ENCODE peak calls at places on chromosomes 16 and 17, in four cellular contexts. One of them, this sample, is unnamed.

GRCh38 chr17:8821446-8822105 is 22.4 kb upstream of the MFSD6L start:
- DNase-seq in pancreas: no peak
- DNase-seq in cardiac muscle cell: no peak
- DNase-seq in vagina: peak; percentile 32
- DNase-seq in this sample: no peak

GRCh38 chr16:11112723-11113348 is 143.2 kb downstream of the SOCS1 start:
- DNase-seq in vagina: no peak
- DNase-seq in cardiac muscle cell: no peak
- DNase-seq in pancreas: no peak
- DNase-seq in this sample: no peak

GRCh38 chr16:58409316-58409973 is 17.2 kb downstream of the GINS3 start:
- DNase-seq in cardiac muscle cell: peak; percentile 70
- DNase-seq in pancreas: no peak
- DNase-seq in vagina: no peak
- DNase-seq in this sample: no peak

GRCh38 chr16:46765050-46765449 is 16.9 kb upstream of the MYLK3 start:
- DNase-seq in pancreas: no peak
- DNase-seq in cardiac muscle cell: peak; percentile 86
- DNase-seq in vagina: no peak
- DNase-seq in this sample: no peak

GRCh38 chr16:8241408-8241807 is 348.9 kb downstream of the TMEM114 start:
- DNase-seq in cardiac muscle cell: no peak
- DNase-seq in pancreas: no peak
- DNase-seq in vagina: no peak
- DNase-seq in this sample: no peak

GRCh38 chr17:36500745-36501225 is 14.3 kb downstream of the ZNHIT3 start:
- DNase-seq in cardiac muscle cell: no peak
- DNase-seq in vagina: no peak
- DNase-seq in pancreas: no peak
- DNase-seq in this sample: no peak

GRCh38 chr17:82491196-82491530 is 28.4 kb upstream of the FOXK2 start:
- DNase-seq in vagina: peak; percentile 69
- DNase-seq in cardiac muscle cell: no peak
- DNase-seq in pancreas: no peak
- DNase-seq in this sample: no peak

GRCh38 chr17:4604111-4604644 is 19.8 kb downstream of the SMTNL2 start:
- DNase-seq in vagina: no peak
- DNase-seq in cardiac muscle cell: peak; percentile 89
- DNase-seq in pancreas: no peak
- DNase-seq in this sample: no peak

GRCh38 chr17:78248051-78248914 is 16.9 kb downstream of the TMEM235 start:
- DNase-seq in cardiac muscle cell: no peak
- DNase-seq in vagina: no peak
- DNase-seq in pancreas: no peak
- DNase-seq in this sample: no peak

GRCh38 chr17:79969906-79970305 is 65.8 kb downstream of the TBC1D16 start:
- DNase-seq in cardiac muscle cell: no peak
- DNase-seq in pancreas: no peak
- DNase-seq in vagina: no peak
- DNase-seq in this sample: no peak

GRCh38 chr16:68458551-68458950 is 10.2 kb upstream of the SMPD3 start:
- DNase-seq in cardiac muscle cell: no peak
- DNase-seq in pancreas: no peak
- DNase-seq in vagina: no peak
- DNase-seq in this sample: no peak

GRCh38 chr16:81879625-81880024 is 100.5 kb downstream of the PLCG2 start:
- DNase-seq in cardiac muscle cell: no peak
- DNase-seq in vagina: no peak
- DNase-seq in pancreas: no peak
- DNase-seq in this sample: no peak

GRCh38 chr17:27657620-27658019 is 26.6 kb downstream of the LGALS9 start:
- DNase-seq in pancreas: no peak
- DNase-seq in vagina: no peak
- DNase-seq in cardiac muscle cell: peak; percentile 29
- DNase-seq in this sample: no peak

GRCh38 chr16:27389272-27389961 is 12.6 kb upstream of the IL21R start:
- DNase-seq in pancreas: no peak
- DNase-seq in vagina: no peak
- DNase-seq in cardiac muscle cell: no peak
- DNase-seq in this sample: no peak

GRCh38 chr17:70552230-70552981 is 383.1 kb downstream of the KCNJ2 start:
- DNase-seq in vagina: no peak
- DNase-seq in cardiac muscle cell: peak; percentile 65
- DNase-seq in pancreas: no peak
- DNase-seq in this sample: no peak

GRCh38 chr17:47423406-47424295 is 99.9 kb downstream of the EFCAB13 start:
- DNase-seq in vagina: no peak
- DNase-seq in cardiac muscle cell: peak; percentile 13
- DNase-seq in pancreas: peak; percentile 29
- DNase-seq in this sample: no peak

DNA sequence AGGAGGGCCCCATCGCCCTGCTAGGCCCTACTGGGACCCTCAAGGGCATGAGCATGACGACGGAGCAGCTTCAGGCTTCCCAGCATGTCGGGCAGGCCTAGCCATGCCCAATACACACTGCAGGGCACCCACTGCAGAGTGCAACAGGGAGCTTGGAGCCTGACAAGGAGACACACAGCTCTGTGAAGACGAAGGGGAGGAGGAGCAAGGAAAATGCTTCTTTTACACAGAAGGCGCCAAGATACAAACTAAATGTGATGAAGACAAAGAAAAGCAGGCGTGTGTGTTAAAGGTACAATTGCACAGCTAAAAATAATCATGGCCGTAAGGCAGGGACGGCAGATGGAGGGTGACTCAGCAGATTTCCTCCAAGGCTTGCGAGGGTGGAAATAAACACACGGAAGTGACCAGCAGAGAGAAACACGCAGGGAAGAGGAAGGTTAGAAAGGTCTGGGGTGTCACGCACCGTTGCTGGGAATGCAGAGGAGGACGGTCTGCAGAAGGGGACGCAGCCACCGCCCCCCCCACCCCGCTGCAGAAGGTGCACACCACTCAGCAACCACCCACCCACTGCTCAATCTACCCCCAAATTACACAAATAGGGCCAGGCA is 108.5 kb downstream of the ZNF778 start:
- DNase-seq in pancreas: peak; percentile 58
- DNase-seq in cardiac muscle cell: peak; percentile 83
- DNase-seq in vagina: no peak
- DNase-seq in this sample: no peak
- H3K4me1 ChIP-seq in pancreas: no peaks in the 10 kb centered on the region
- H3K4me1 ChIP-seq in cardiac muscle cell: peaks cover 55% of the 10 kb centered on the region
- H3K4me1 ChIP-seq in vagina: peaks cover 82% of the 10 kb centered on the region
- H3K4me1 ChIP-seq in this sample: peaks cover 57% of the 10 kb centered on the region

GRCh38 chr17:20291853-20292252 is 175.5 kb downstream of the LGALS9B start:
- DNase-seq in cardiac muscle cell: no peak
- DNase-seq in pancreas: no peak
- DNase-seq in vagina: no peak
- DNase-seq in this sample: no peak
- H3K27me3 ChIP-seq in cardiac muscle cell: no peaks in the 10 kb centered on the region
- H3K27me3 ChIP-seq in pancreas: no peaks in the 10 kb centered on the region
- H3K27me3 ChIP-seq in vagina: no peaks in the 10 kb centered on the region
- H3K27me3 ChIP-seq in this sample: no peaks in the 10 kb centered on the region

DNA sequence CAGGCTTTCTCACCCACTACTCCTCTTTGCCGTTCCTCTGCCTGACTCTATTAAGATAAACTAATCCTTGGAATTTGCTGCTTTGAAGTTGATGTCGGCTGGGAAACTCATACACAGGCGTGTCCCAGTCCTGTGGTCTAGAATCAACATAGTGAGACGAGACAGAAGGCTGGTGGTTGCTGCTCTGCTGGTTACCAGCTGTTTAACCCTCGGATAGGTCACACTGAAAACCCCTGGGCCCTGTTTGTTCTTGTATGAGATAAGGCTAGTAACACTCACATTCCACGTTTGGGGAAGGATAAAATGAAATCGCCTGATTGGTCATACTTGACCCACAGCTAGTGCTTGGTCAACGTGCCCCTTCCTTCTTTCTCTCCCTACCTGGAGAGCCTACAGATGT is 517.0 kb downstream of the CDH13 start:
- DNase-seq in vagina: no peak
- DNase-seq in cardiac muscle cell: peak; percentile 40
- DNase-seq in pancreas: no peak
- DNase-seq in this sample: no peak
- H3K4me3 ChIP-seq in vagina: no peak overlapping the region
- H3K4me3 ChIP-seq in cardiac muscle cell: no peak overlapping the region
- H3K4me3 ChIP-seq in pancreas: no peak overlapping the region
- H3K4me3 ChIP-seq in this sample: no peak overlapping the region

GRCh38 chr17:30321314-30321713 is 12.5 kb downstream of the TMIGD1 start:
- DNase-seq in pancreas: no peak
- DNase-seq in cardiac muscle cell: no peak
- DNase-seq in vagina: no peak
- DNase-seq in this sample: no peak
- H3K4me1 ChIP-seq in pancreas: no peaks in the 10 kb centered on the region
- H3K4me1 ChIP-seq in cardiac muscle cell: no peaks in the 10 kb centered on the region
- H3K4me1 ChIP-seq in vagina: peaks cover 6% of the 10 kb centered on the region
- H3K4me1 ChIP-seq in this sample: peaks cover 26% of the 10 kb centered on the region

GRCh38 chr16:17328971-17329370 is 141.8 kb downstream of the XYLT1 start:
- DNase-seq in pancreas: no peak
- DNase-seq in vagina: no peak
- DNase-seq in cardiac muscle cell: peak; percentile 11
- DNase-seq in this sample: no peak

GRCh38 chr16:17325744-17326143 is 145.0 kb downstream of the XYLT1 start:
- DNase-seq in vagina: no peak
- DNase-seq in cardiac muscle cell: no peak
- DNase-seq in pancreas: no peak
- DNase-seq in this sample: no peak

GRCh38 chr16:17330019-17330570 is 140.7 kb downstream of the XYLT1 start:
- DNase-seq in vagina: no peak
- DNase-seq in cardiac muscle cell: no peak
- DNase-seq in pancreas: no peak
- DNase-seq in this sample: no peak

GRCh38 chr16:17329412-17329811 is 141.3 kb downstream of the XYLT1 start:
- DNase-seq in pancreas: no peak
- DNase-seq in cardiac muscle cell: no peak
- DNase-seq in vagina: no peak
- DNase-seq in this sample: no peak

DNA sequence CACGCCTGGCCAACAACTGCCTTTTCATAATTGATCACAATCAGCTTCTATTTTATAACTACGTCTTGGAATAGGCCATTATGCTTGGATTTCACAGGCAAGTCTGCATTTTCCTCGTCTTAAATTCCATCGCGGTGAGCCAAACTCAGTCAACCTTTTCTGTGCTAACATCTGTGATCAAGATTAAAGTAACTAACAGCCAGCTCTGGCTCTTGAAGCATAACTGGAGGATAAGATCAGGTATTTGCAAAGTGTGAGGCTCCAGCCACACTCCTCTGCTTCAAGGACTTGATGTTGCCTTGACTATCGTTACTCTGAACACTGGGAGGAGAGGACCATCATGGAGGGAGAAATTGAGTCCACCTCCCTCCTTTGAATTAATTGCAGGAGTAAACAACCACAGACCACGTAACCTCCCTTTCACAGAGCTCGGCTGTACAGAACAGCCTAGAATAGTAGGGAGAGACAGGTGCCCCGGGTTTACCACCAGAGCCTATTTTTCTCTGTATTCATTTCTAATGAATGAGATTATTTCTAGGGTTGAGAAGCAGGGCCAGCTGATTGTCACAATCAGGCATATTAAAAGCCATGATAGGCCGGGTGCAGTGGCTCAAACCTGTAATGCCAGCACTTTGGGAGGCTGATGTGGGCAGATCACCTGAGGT is 143.0 kb downstream of the XYLT1 start:
- DNase-seq in cardiac muscle cell: no peak
- DNase-seq in vagina: no peak
- DNase-seq in pancreas: no peak
- DNase-seq in this sample: no peak
- H3K27me3 ChIP-seq in cardiac muscle cell: no peaks in the 10 kb centered on the region
- H3K27me3 ChIP-seq in vagina: no peaks in the 10 kb centered on the region
- H3K27me3 ChIP-seq in pancreas: no peaks in the 10 kb centered on the region
- H3K27me3 ChIP-seq in this sample: no peaks in the 10 kb centered on the region

DNA sequence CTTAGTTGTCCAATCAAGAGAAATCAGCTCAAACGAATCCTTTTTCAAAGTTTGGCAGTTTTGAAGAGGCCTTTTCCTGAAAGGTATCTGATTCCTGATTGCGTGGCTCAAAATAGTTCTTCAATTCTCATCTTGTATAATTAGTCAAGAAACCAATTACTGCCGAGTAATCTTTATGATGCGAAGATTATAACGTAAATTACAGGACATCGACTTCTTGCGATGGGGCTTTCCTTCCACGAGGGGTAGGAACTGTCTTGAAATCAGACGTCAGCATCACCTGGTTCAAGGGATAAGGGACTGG is 644 bp upstream of the ARL2BP start:
- DNase-seq in vagina: no peak
- DNase-seq in pancreas: no peak
- DNase-seq in cardiac muscle cell: no peak
- DNase-seq in this sample: no peak
- H3K4me3 ChIP-seq in vagina: peak overlapping the region; percentile 90
- H3K4me3 ChIP-seq in pancreas: peak overlapping the region; percentile 72
- H3K4me3 ChIP-seq in cardiac muscle cell: peak overlapping the region; percentile 47
- H3K4me3 ChIP-seq in this sample: peak overlapping the region; percentile 67

This sample was measured in effector memory CD4-positive, alpha-beta T cell.